ENCODE peak calls at places on chromosomes 13 and 19, in four cellular contexts. D is GM12878, N is H1, A is HepG2. U is an unnamed sample.
A peak's percentile ranks its signal among the peaks of the same experiment; 100 is the strongest.

GRCh38 chr13:78430811-78431210 is 172.5 kb downstream of the POU4F1 start:
- DNase-seq in N (no peak), D (no peak), A (no peak), U (no peak)

GRCh38 chr13:25148005-25148798 is 23.9 kb downstream of the AMER2 start:
- DNase-seq in A (no peak), D (peak; percentile 31), N (no peak), U (no peak)

GRCh38 chr13:33207616-33207964 is 78.0 kb downstream of the STARD13 start:
- DNase-seq in N (no peak), D (no peak), A (peak; percentile 74), U (no peak)

GRCh38 chr13:91567485-91568207 is 169.2 kb downstream of the GPC5 start:
- DNase-seq in A (no peak), D (no peak), N (no peak), U (no peak)

GRCh38 chr19:56294557-56294956 is 20.1 kb downstream of the ZSCAN5A start:
- DNase-seq in N (no peak), A (no peak), D (no peak), U (no peak)

GRCh38 chr19:48933382-48933932 is at the start of gene DHDH:
- DNase-seq in D (peak; percentile 26), A (peak; percentile 74), N (peak; percentile 97), U (peak; percentile 87)

GRCh38 chr19:49889687-49890348 is 6.9 kb downstream of the IL4I1 start:
- DNase-seq in D (no peak), N (peak; percentile 94), A (no peak), U (peak; percentile 82)

GRCh38 chr13:33242984-33243617 is 42.5 kb downstream of the STARD13 start:
- DNase-seq in A (no peak), N (no peak), D (no peak), U (no peak)

GRCh38 chr13:50401721-50402510 is 386.7 kb downstream of the KCNRG start:
- DNase-seq in D (no peak), N (no peak), A (no peak), U (no peak)

GRCh38 chr19:17448190-17448967 is at the start of gene TMEM221:
- DNase-seq in D (no peak), A (no peak), N (peak; percentile 89), U (peak; percentile 86)

GRCh38 chr19:7263521-7263920 is 30.7 kb downstream of the INSR start:
- DNase-seq in A (no peak), N (no peak), D (no peak), U (no peak)

DNA sequence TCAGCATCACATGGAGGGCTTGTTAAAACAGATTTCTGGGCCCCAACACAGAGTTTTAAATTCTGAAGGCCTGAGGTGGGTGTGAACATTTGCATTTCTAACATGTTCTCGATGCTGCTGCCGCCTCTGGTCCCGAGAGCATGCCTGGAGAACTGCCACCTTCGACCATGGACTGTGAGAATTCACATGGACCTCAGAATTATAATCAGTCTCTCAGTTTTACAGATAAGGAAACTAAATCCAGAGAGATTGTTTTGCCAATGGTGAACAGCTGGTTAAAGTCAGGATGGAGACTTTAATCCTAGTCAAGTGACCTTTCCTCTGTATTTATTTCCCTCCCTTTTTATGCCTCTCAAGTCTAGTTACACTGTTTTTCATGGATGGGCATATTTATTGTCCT is 14.7 kb downstream of the ALOX5AP start:
- DNase-seq in N (no peak), A (no peak), D (no peak), U (no peak)
- H3K4me1 ChIP-seq in N (no peaks in the 10 kb centered on the region), A (peaks cover 35% of the 10 kb centered on the region), D (peaks cover 1% of the 10 kb centered on the region), U (no peaks in the 10 kb centered on the region)

GRCh38 chr13:26460652-26461051 is 96.8 kb upstream of the WASF3 start:
- DNase-seq in N (no peak), A (no peak), D (no peak), U (no peak)

GRCh38 chr13:26458196-26458734 is 99.2 kb upstream of the WASF3 start:
- DNase-seq in D (no peak), N (no peak), A (no peak), U (no peak)

GRCh38 chr13:26459276-26460131 is 98.0 kb upstream of the WASF3 start:
- DNase-seq in A (no peak), N (no peak), D (no peak), U (no peak)

GRCh38 chr13:26456578-26457119 is 100.8 kb upstream of the WASF3 start:
- DNase-seq in A (no peak), N (no peak), D (no peak), U (no peak)

DNA sequence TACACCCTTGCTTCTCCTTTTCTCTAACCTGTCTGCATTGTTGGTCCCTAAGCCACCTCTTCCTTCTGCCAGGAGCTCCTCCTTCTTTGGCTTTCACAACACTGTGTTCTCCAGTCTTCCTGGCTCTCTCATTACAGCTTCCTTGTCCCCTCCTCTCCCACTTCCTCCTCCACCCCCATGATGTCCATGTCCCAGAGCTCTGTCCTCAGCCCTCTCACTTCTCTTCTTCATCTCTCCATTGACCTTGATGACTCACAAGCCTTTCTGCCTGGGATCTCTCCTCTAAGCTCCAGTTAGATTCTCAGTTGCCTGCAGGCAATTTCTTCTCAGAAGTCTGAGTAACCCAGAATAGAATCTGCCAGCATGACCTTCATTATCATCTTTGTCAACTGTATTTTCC is 100.3 kb upstream of the WASF3 start:
- DNase-seq in N (no peak), A (no peak), D (no peak), U (no peak)
- TF ChIP-seq TCF12 in N (no peak), A (no peak), D (no peak), U (no peak)

GRCh38 chr19:10421240-10421948 is 1.1 kb downstream of the PDE4A start:
- DNase-seq in A (no peak), N (no peak), D (no peak), U (no peak)

GRCh38 chr19:10419200-10419645 is 1.1 kb upstream of the PDE4A start:
- DNase-seq in A (no peak), N (no peak), D (no peak), U (peak; percentile 51)

GRCh38 chr19:10421981-10422461 is 1.7 kb downstream of the PDE4A start:
- DNase-seq in D (no peak), A (no peak), N (no peak), U (no peak)

GRCh38 chr19:10419646-10420443 is 493 bp upstream of the PDE4A start:
- DNase-seq in N (peak; percentile 92), D (no peak), A (no peak), U (peak; percentile 62)

GRCh38 chr19:10420444-10421239 is at the start of gene PDE4A:
- DNase-seq in D (no peak), N (peak; percentile 80), A (no peak), U (peak; percentile 73)
- H3K4me1 ChIP-seq in D (peaks cover 58% of the 10 kb centered on the region), N (peaks cover 36% of the 10 kb centered on the region), A (peaks cover 54% of the 10 kb centered on the region), U (peaks cover 5% of the 10 kb centered on the region)

DNA sequence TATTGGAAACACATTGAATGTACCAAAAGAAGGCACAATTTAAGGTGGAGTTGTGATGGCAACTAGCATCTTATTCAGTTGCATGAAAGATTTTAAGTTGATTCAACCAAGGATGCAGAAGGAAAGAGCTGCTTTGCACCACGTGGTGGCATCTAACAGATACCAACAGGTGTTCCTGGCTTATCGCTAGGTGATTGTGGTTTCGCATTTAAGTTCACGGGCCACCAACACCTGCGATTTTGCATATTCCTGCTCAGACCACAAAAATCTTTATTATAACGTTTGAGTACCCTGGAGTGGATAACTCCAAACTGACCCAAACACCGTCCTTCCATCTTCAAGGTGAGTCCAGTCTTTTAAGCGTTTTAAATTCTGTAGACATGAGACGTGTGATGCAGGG is 45.3 kb downstream of the RGCC start:
- DNase-seq in D (peak; percentile 59), N (no peak), A (no peak), U (no peak)
- TF ChIP-seq TCF12 in D (peak; percentile 90), N (no peak), A (no peak), U (no peak)

DNA sequence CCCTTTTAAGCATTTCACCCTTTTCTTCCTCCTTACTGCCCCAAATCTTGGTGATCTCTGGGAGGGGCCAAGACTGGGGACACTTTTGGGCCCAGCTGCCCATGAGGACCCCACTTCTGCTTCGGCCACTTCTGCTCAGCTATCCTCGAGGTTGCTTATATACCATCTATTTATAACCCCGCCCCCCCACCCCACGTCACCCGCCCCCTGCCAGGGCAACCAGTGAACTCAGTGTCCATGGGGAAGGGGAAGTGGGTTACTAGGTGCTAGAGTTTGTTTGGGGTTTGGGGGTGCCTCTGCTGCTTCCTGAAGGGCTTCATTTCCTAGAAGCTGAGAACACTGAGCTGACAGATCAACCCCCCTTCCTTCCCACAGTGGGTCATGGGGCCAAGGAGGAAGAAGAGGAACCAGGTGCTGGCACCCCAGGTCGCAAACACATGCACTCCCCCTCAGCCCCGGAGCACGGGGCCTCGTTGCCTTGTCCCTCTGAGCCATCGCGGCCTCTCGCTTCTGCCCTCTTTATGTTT is 6.1 kb upstream of the ADGRE5 start:
- DNase-seq in N (no peak), A (no peak), D (no peak), U (no peak)
- H3K4me1 ChIP-seq in N (peaks cover 6% of the 10 kb centered on the region), A (peaks cover 4% of the 10 kb centered on the region), D (peaks cover 33% of the 10 kb centered on the region), U (no peaks in the 10 kb centered on the region)

DNA sequence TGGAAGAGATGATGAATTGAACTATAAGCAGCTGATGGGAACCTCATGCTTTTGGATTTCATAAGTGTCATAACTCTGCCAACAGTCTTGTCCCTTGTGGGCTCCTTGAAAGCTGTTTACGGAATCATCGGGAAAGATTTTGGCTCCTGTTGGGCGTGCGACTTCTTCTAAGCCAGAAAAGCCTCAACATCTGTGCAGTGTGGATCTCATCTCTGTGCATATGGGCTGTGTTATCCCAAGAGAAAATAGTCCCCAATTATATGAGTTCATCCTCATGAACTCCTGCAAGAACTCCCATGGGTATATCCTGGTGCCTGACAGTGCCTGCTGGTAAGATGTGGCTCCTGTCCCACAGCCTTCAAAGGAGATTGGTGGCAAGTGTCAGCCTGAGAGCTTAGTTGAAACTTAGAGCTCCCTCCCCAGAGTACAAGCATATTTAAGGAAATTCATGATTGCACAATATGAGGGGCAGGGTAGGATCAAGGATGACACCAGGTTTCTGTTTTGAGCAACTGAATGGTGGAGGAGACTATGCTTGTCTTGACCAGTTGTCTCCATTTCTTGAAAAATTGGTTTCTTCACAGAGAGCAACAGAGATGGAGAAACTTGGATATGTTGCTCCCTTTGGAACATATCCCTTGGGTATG is 243.5 kb downstream of the ITGBL1 start:
- DNase-seq in D (no peak), A (no peak), N (no peak), U (no peak)
- TF ChIP-seq TCF12 in D (no peak), A (no peak), N (no peak), U (no peak)

GRCh38 chr19:38690146-38690545 is 42.7 kb downstream of the ACTN4 start:
- DNase-seq in N (no peak), D (no peak), A (no peak), U (no peak)
- H3K4me1 ChIP-seq in N (peaks cover 40% of the 10 kb centered on the region), D (peaks cover 54% of the 10 kb centered on the region), A (peaks cover 100% of the 10 kb centered on the region), U (peaks cover 60% of the 10 kb centered on the region)

GRCh38 chr19:5628919-5629481 is 6.1 kb downstream of the SAFB start:
- DNase-seq in N (no peak), A (no peak), D (no peak), U (no peak)
- TF ChIP-seq TCF12 in N (no peak), A (no peak), D (no peak), U (no peak)